ENCODE peak calls at places on chromosomes 5 and 9, in four cellular contexts. Z, S, L and Y are unnamed samples.

GRCh38 chr5:151155149-151155776 is 2.3 kb downstream of the ANXA6 start:
- DNase-seq in Z (no peak), S (peak), L (no peak), Y (no peak)

GRCh38 chr9:126605792-126606482 is 7.8 kb upstream of the LMX1B start:
- DNase-seq in Z (no peak), S (no peak), L (no peak), Y (no peak)

GRCh38 chr5:9361835-9362234 is 184.0 kb downstream of the SEMA5A start:
- DNase-seq in Z (peak), S (peak), L (peak), Y (peak)

GRCh38 chr9:76911971-76912370 is 6.1 kb upstream of the PRUNE2 start:
- DNase-seq in Z (peak), S (no peak), L (no peak), Y (no peak)

GRCh38 chr9:120480707-120481106 is 99.3 kb downstream of the CDK5RAP2 start:
- DNase-seq in Z (no peak), S (no peak), L (no peak), Y (no peak)

GRCh38 chr9:98637381-98637780 is 71.4 kb downstream of the GABBR2 start:
- DNase-seq in Z (no peak), S (no peak), L (peak), Y (no peak)

GRCh38 chr5:27015758-27016157 is 22.6 kb downstream of the CDH9 start:
- DNase-seq in Z (no peak), S (no peak), L (no peak), Y (no peak)

GRCh38 chr5:103561670-103562069 is 919 bp downstream of the NUDT12 start:
- DNase-seq in Z (peak), S (no peak), L (no peak), Y (peak)

GRCh38 chr5:65765582-65765981 is 43.6 kb downstream of the NLN start:
- DNase-seq in Z (no peak), S (no peak), L (no peak), Y (no peak)